ENCODE peak calls at places on chromosomes 1 and 21, in nine cellular contexts. One of them, this sample, is unnamed.

GRCh38 chr1:96538001-96538649 is 183.5 kb upstream of the PTBP2 start:
- DNase-seq in neural crest cell: no peak
- DNase-seq in activated CD4-positive, alpha-beta T cell treated with anti-CD3 and anti-CD28 coated beads for 48 hours: no peak
- DNase-seq in putamen: peak
- DNase-seq in stimulated activated CD4-positive, alpha-beta T cell treated with anti-CD3 and anti-CD28 coated beads, Interleukin-15, amount 100 ng/mL, for 1 hour: no peak
- DNase-seq in CD8-positive, alpha-beta T cell: no peak
- DNase-seq in T-helper 2 cell: no peak
- DNase-seq in right lobe of liver: no peak
- DNase-seq in activated T-helper 9 cell treated with anti-CD3 and anti-CD28 coated beads, Interleukin-2, amount 50 U/mL, for 16 hours: no peak
- DNase-seq in this sample: no peak

GRCh38 chr21:43787180-43787533 is 2.2 kb upstream of the RRP1 start:
- DNase-seq in neural crest cell: no peak
- DNase-seq in activated CD4-positive, alpha-beta T cell treated with anti-CD3 and anti-CD28 coated beads for 48 hours: no peak
- DNase-seq in putamen: no peak
- DNase-seq in stimulated activated CD4-positive, alpha-beta T cell treated with anti-CD3 and anti-CD28 coated beads, Interleukin-15, amount 100 ng/mL, for 1 hour: no peak
- DNase-seq in CD8-positive, alpha-beta T cell: no peak
- DNase-seq in T-helper 2 cell: no peak
- DNase-seq in right lobe of liver: no peak
- DNase-seq in activated T-helper 9 cell treated with anti-CD3 and anti-CD28 coated beads, Interleukin-2, amount 50 U/mL, for 16 hours: no peak
- DNase-seq in this sample: no peak

GRCh38 chr1:224378855-224379631 is 22.4 kb downstream of the CNIH4 start:
- DNase-seq in neural crest cell: no peak
- DNase-seq in activated CD4-positive, alpha-beta T cell treated with anti-CD3 and anti-CD28 coated beads for 48 hours: no peak
- DNase-seq in putamen: no peak
- DNase-seq in stimulated activated CD4-positive, alpha-beta T cell treated with anti-CD3 and anti-CD28 coated beads, Interleukin-15, amount 100 ng/mL, for 1 hour: no peak
- DNase-seq in CD8-positive, alpha-beta T cell: no peak
- DNase-seq in T-helper 2 cell: no peak
- DNase-seq in right lobe of liver: no peak
- DNase-seq in activated T-helper 9 cell treated with anti-CD3 and anti-CD28 coated beads, Interleukin-2, amount 50 U/mL, for 16 hours: no peak
- DNase-seq in this sample: no peak

GRCh38 chr1:213053455-213053854 is 2.4 kb downstream of the RPS6KC1 start:
- DNase-seq in neural crest cell: no peak
- DNase-seq in activated CD4-positive, alpha-beta T cell treated with anti-CD3 and anti-CD28 coated beads for 48 hours: no peak
- DNase-seq in putamen: no peak
- DNase-seq in stimulated activated CD4-positive, alpha-beta T cell treated with anti-CD3 and anti-CD28 coated beads, Interleukin-15, amount 100 ng/mL, for 1 hour: no peak
- DNase-seq in CD8-positive, alpha-beta T cell: no peak
- DNase-seq in T-helper 2 cell: no peak
- DNase-seq in right lobe of liver: no peak
- DNase-seq in activated T-helper 9 cell treated with anti-CD3 and anti-CD28 coated beads, Interleukin-2, amount 50 U/mL, for 16 hours: no peak
- DNase-seq in this sample: no peak

GRCh38 chr1:50060279-50060678 is 36.5 kb upstream of the AGBL4 start:
- DNase-seq in neural crest cell: no peak
- DNase-seq in activated CD4-positive, alpha-beta T cell treated with anti-CD3 and anti-CD28 coated beads for 48 hours: no peak
- DNase-seq in putamen: no peak
- DNase-seq in stimulated activated CD4-positive, alpha-beta T cell treated with anti-CD3 and anti-CD28 coated beads, Interleukin-15, amount 100 ng/mL, for 1 hour: no peak
- DNase-seq in CD8-positive, alpha-beta T cell: no peak
- DNase-seq in T-helper 2 cell: no peak
- DNase-seq in right lobe of liver: no peak
- DNase-seq in activated T-helper 9 cell treated with anti-CD3 and anti-CD28 coated beads, Interleukin-2, amount 50 U/mL, for 16 hours: no peak
- DNase-seq in this sample: peak

GRCh38 chr1:150288822-150289221 is 4.8 kb upstream of the MRPS21 start:
- DNase-seq in neural crest cell: no peak
- DNase-seq in activated CD4-positive, alpha-beta T cell treated with anti-CD3 and anti-CD28 coated beads for 48 hours: no peak
- DNase-seq in putamen: peak
- DNase-seq in stimulated activated CD4-positive, alpha-beta T cell treated with anti-CD3 and anti-CD28 coated beads, Interleukin-15, amount 100 ng/mL, for 1 hour: no peak
- DNase-seq in CD8-positive, alpha-beta T cell: no peak
- DNase-seq in T-helper 2 cell: no peak
- DNase-seq in right lobe of liver: no peak
- DNase-seq in activated T-helper 9 cell treated with anti-CD3 and anti-CD28 coated beads, Interleukin-2, amount 50 U/mL, for 16 hours: no peak
- DNase-seq in this sample: no peak

GRCh38 chr1:53826367-53826766 is 11.7 kb downstream of the NDC1 start:
- DNase-seq in neural crest cell: no peak
- DNase-seq in activated CD4-positive, alpha-beta T cell treated with anti-CD3 and anti-CD28 coated beads for 48 hours: no peak
- DNase-seq in putamen: no peak
- DNase-seq in stimulated activated CD4-positive, alpha-beta T cell treated with anti-CD3 and anti-CD28 coated beads, Interleukin-15, amount 100 ng/mL, for 1 hour: no peak
- DNase-seq in CD8-positive, alpha-beta T cell: no peak
- DNase-seq in T-helper 2 cell: no peak
- DNase-seq in right lobe of liver: no peak
- DNase-seq in activated T-helper 9 cell treated with anti-CD3 and anti-CD28 coated beads, Interleukin-2, amount 50 U/mL, for 16 hours: no peak
- DNase-seq in this sample: no peak

GRCh38 chr1:180912211-180912800 is 391 bp upstream of the KIAA1614 start:
- DNase-seq in neural crest cell: no peak
- DNase-seq in activated CD4-positive, alpha-beta T cell treated with anti-CD3 and anti-CD28 coated beads for 48 hours: no peak
- DNase-seq in putamen: no peak
- DNase-seq in stimulated activated CD4-positive, alpha-beta T cell treated with anti-CD3 and anti-CD28 coated beads, Interleukin-15, amount 100 ng/mL, for 1 hour: no peak
- DNase-seq in CD8-positive, alpha-beta T cell: no peak
- DNase-seq in T-helper 2 cell: no peak
- DNase-seq in right lobe of liver: no peak
- DNase-seq in activated T-helper 9 cell treated with anti-CD3 and anti-CD28 coated beads, Interleukin-2, amount 50 U/mL, for 16 hours: no peak
- DNase-seq in this sample: no peak

GRCh38 chr21:15978158-15978805 is 248.5 kb downstream of the USP25 start:
- DNase-seq in neural crest cell: no peak
- DNase-seq in activated CD4-positive, alpha-beta T cell treated with anti-CD3 and anti-CD28 coated beads for 48 hours: no peak
- DNase-seq in putamen: no peak
- DNase-seq in stimulated activated CD4-positive, alpha-beta T cell treated with anti-CD3 and anti-CD28 coated beads, Interleukin-15, amount 100 ng/mL, for 1 hour: no peak
- DNase-seq in CD8-positive, alpha-beta T cell: no peak
- DNase-seq in T-helper 2 cell: no peak
- DNase-seq in right lobe of liver: no peak
- DNase-seq in activated T-helper 9 cell treated with anti-CD3 and anti-CD28 coated beads, Interleukin-2, amount 50 U/mL, for 16 hours: no peak
- DNase-seq in this sample: no peak

GRCh38 chr1:109272021-109272799 is 10.7 kb downstream of the PSRC1 start:
- DNase-seq in neural crest cell: no peak
- DNase-seq in activated CD4-positive, alpha-beta T cell treated with anti-CD3 and anti-CD28 coated beads for 48 hours: no peak
- DNase-seq in putamen: no peak
- DNase-seq in stimulated activated CD4-positive, alpha-beta T cell treated with anti-CD3 and anti-CD28 coated beads, Interleukin-15, amount 100 ng/mL, for 1 hour: no peak
- DNase-seq in CD8-positive, alpha-beta T cell: no peak
- DNase-seq in T-helper 2 cell: no peak
- DNase-seq in right lobe of liver: no peak
- DNase-seq in activated T-helper 9 cell treated with anti-CD3 and anti-CD28 coated beads, Interleukin-2, amount 50 U/mL, for 16 hours: no peak
- DNase-seq in this sample: no peak

GRCh38 chr1:212070720-212071302 is 35.3 kb downstream of the DTL start:
- DNase-seq in neural crest cell: no peak
- DNase-seq in activated CD4-positive, alpha-beta T cell treated with anti-CD3 and anti-CD28 coated beads for 48 hours: no peak
- DNase-seq in putamen: peak
- DNase-seq in stimulated activated CD4-positive, alpha-beta T cell treated with anti-CD3 and anti-CD28 coated beads, Interleukin-15, amount 100 ng/mL, for 1 hour: no peak
- DNase-seq in CD8-positive, alpha-beta T cell: no peak
- DNase-seq in T-helper 2 cell: peak
- DNase-seq in right lobe of liver: no peak
- DNase-seq in activated T-helper 9 cell treated with anti-CD3 and anti-CD28 coated beads, Interleukin-2, amount 50 U/mL, for 16 hours: no peak
- DNase-seq in this sample: peak

GRCh38 chr1:160647329-160647720 is 481 bp upstream of the SLAMF1 start:
- DNase-seq in neural crest cell: no peak
- DNase-seq in activated CD4-positive, alpha-beta T cell treated with anti-CD3 and anti-CD28 coated beads for 48 hours: no peak
- DNase-seq in putamen: no peak
- DNase-seq in stimulated activated CD4-positive, alpha-beta T cell treated with anti-CD3 and anti-CD28 coated beads, Interleukin-15, amount 100 ng/mL, for 1 hour: no peak
- DNase-seq in CD8-positive, alpha-beta T cell: no peak
- DNase-seq in T-helper 2 cell: no peak
- DNase-seq in right lobe of liver: no peak
- DNase-seq in activated T-helper 9 cell treated with anti-CD3 and anti-CD28 coated beads, Interleukin-2, amount 50 U/mL, for 16 hours: no peak
- DNase-seq in this sample: no peak

GRCh38 chr1:30716646-30717045 is 6.7 kb downstream of the MATN1 start:
- DNase-seq in neural crest cell: no peak
- DNase-seq in activated CD4-positive, alpha-beta T cell treated with anti-CD3 and anti-CD28 coated beads for 48 hours: no peak
- DNase-seq in putamen: no peak
- DNase-seq in stimulated activated CD4-positive, alpha-beta T cell treated with anti-CD3 and anti-CD28 coated beads, Interleukin-15, amount 100 ng/mL, for 1 hour: no peak
- DNase-seq in CD8-positive, alpha-beta T cell: no peak
- DNase-seq in T-helper 2 cell: no peak
- DNase-seq in right lobe of liver: no peak
- DNase-seq in activated T-helper 9 cell treated with anti-CD3 and anti-CD28 coated beads, Interleukin-2, amount 50 U/mL, for 16 hours: no peak
- DNase-seq in this sample: no peak

GRCh38 chr1:154745286-154745731 is 124.8 kb downstream of the KCNN3 start:
- DNase-seq in neural crest cell: no peak
- DNase-seq in activated CD4-positive, alpha-beta T cell treated with anti-CD3 and anti-CD28 coated beads for 48 hours: peak
- DNase-seq in putamen: no peak
- DNase-seq in stimulated activated CD4-positive, alpha-beta T cell treated with anti-CD3 and anti-CD28 coated beads, Interleukin-15, amount 100 ng/mL, for 1 hour: no peak
- DNase-seq in CD8-positive, alpha-beta T cell: no peak
- DNase-seq in T-helper 2 cell: peak
- DNase-seq in right lobe of liver: no peak
- DNase-seq in activated T-helper 9 cell treated with anti-CD3 and anti-CD28 coated beads, Interleukin-2, amount 50 U/mL, for 16 hours: no peak
- DNase-seq in this sample: no peak

GRCh38 chr1:243842978-243843490 is 7.0 kb downstream of the AKT3 start:
- DNase-seq in neural crest cell: no peak
- DNase-seq in activated CD4-positive, alpha-beta T cell treated with anti-CD3 and anti-CD28 coated beads for 48 hours: no peak
- DNase-seq in putamen: peak
- DNase-seq in stimulated activated CD4-positive, alpha-beta T cell treated with anti-CD3 and anti-CD28 coated beads, Interleukin-15, amount 100 ng/mL, for 1 hour: no peak
- DNase-seq in CD8-positive, alpha-beta T cell: peak
- DNase-seq in T-helper 2 cell: peak
- DNase-seq in right lobe of liver: no peak
- DNase-seq in activated T-helper 9 cell treated with anti-CD3 and anti-CD28 coated beads, Interleukin-2, amount 50 U/mL, for 16 hours: no peak
- DNase-seq in this sample: no peak

GRCh38 chr1:1223891-1224290 is 7.9 kb downstream of the SDF4 start:
- DNase-seq in neural crest cell: no peak
- DNase-seq in activated CD4-positive, alpha-beta T cell treated with anti-CD3 and anti-CD28 coated beads for 48 hours: no peak
- DNase-seq in putamen: no peak
- DNase-seq in stimulated activated CD4-positive, alpha-beta T cell treated with anti-CD3 and anti-CD28 coated beads, Interleukin-15, amount 100 ng/mL, for 1 hour: no peak
- DNase-seq in CD8-positive, alpha-beta T cell: no peak
- DNase-seq in T-helper 2 cell: no peak
- DNase-seq in right lobe of liver: no peak
- DNase-seq in activated T-helper 9 cell treated with anti-CD3 and anti-CD28 coated beads, Interleukin-2, amount 50 U/mL, for 16 hours: no peak
- DNase-seq in this sample: no peak

GRCh38 chr21:36545776-36546511 is 66.0 kb upstream of the CLDN14 start:
- DNase-seq in neural crest cell: no peak
- DNase-seq in activated CD4-positive, alpha-beta T cell treated with anti-CD3 and anti-CD28 coated beads for 48 hours: no peak
- DNase-seq in putamen: no peak
- DNase-seq in stimulated activated CD4-positive, alpha-beta T cell treated with anti-CD3 and anti-CD28 coated beads, Interleukin-15, amount 100 ng/mL, for 1 hour: no peak
- DNase-seq in CD8-positive, alpha-beta T cell: no peak
- DNase-seq in T-helper 2 cell: no peak
- DNase-seq in right lobe of liver: peak
- DNase-seq in activated T-helper 9 cell treated with anti-CD3 and anti-CD28 coated beads, Interleukin-2, amount 50 U/mL, for 16 hours: no peak
- DNase-seq in this sample: no peak

GRCh38 chr1:22326931-22327330 is 124.7 kb upstream of the ZBTB40 start:
- DNase-seq in neural crest cell: no peak
- DNase-seq in activated CD4-positive, alpha-beta T cell treated with anti-CD3 and anti-CD28 coated beads for 48 hours: no peak
- DNase-seq in putamen: no peak
- DNase-seq in stimulated activated CD4-positive, alpha-beta T cell treated with anti-CD3 and anti-CD28 coated beads, Interleukin-15, amount 100 ng/mL, for 1 hour: no peak
- DNase-seq in CD8-positive, alpha-beta T cell: no peak
- DNase-seq in T-helper 2 cell: no peak
- DNase-seq in right lobe of liver: no peak
- DNase-seq in activated T-helper 9 cell treated with anti-CD3 and anti-CD28 coated beads, Interleukin-2, amount 50 U/mL, for 16 hours: no peak
- DNase-seq in this sample: no peak

GRCh38 chr1:38502772-38503171 is 356.8 kb downstream of the RRAGC start:
- DNase-seq in neural crest cell: peak
- DNase-seq in activated CD4-positive, alpha-beta T cell treated with anti-CD3 and anti-CD28 coated beads for 48 hours: peak
- DNase-seq in putamen: no peak
- DNase-seq in stimulated activated CD4-positive, alpha-beta T cell treated with anti-CD3 and anti-CD28 coated beads, Interleukin-15, amount 100 ng/mL, for 1 hour: no peak
- DNase-seq in CD8-positive, alpha-beta T cell: no peak
- DNase-seq in T-helper 2 cell: no peak
- DNase-seq in right lobe of liver: no peak
- DNase-seq in activated T-helper 9 cell treated with anti-CD3 and anti-CD28 coated beads, Interleukin-2, amount 50 U/mL, for 16 hours: no peak
- DNase-seq in this sample: no peak

GRCh38 chr1:27772071-27772470 is 948 bp upstream of the STX12 start:
- DNase-seq in neural crest cell: no peak
- DNase-seq in activated CD4-positive, alpha-beta T cell treated with anti-CD3 and anti-CD28 coated beads for 48 hours: no peak
- DNase-seq in putamen: peak
- DNase-seq in stimulated activated CD4-positive, alpha-beta T cell treated with anti-CD3 and anti-CD28 coated beads, Interleukin-15, amount 100 ng/mL, for 1 hour: no peak
- DNase-seq in CD8-positive, alpha-beta T cell: no peak
- DNase-seq in T-helper 2 cell: no peak
- DNase-seq in right lobe of liver: no peak
- DNase-seq in activated T-helper 9 cell treated with anti-CD3 and anti-CD28 coated beads, Interleukin-2, amount 50 U/mL, for 16 hours: no peak
- DNase-seq in this sample: no peak

GRCh38 chr1:186680031-186681012 is at the start of gene PTGS2:
- DNase-seq in neural crest cell: peak
- DNase-seq in activated CD4-positive, alpha-beta T cell treated with anti-CD3 and anti-CD28 coated beads for 48 hours: peak
- DNase-seq in putamen: peak
- DNase-seq in stimulated activated CD4-positive, alpha-beta T cell treated with anti-CD3 and anti-CD28 coated beads, Interleukin-15, amount 100 ng/mL, for 1 hour: no peak
- DNase-seq in CD8-positive, alpha-beta T cell: no peak
- DNase-seq in T-helper 2 cell: peak
- DNase-seq in right lobe of liver: peak
- DNase-seq in activated T-helper 9 cell treated with anti-CD3 and anti-CD28 coated beads, Interleukin-2, amount 50 U/mL, for 16 hours: no peak
- DNase-seq in this sample: peak

GRCh38 chr1:66527688-66528087 is 6.3 kb upstream of the SGIP1 start:
- DNase-seq in neural crest cell: no peak
- DNase-seq in activated CD4-positive, alpha-beta T cell treated with anti-CD3 and anti-CD28 coated beads for 48 hours: no peak
- DNase-seq in putamen: no peak
- DNase-seq in stimulated activated CD4-positive, alpha-beta T cell treated with anti-CD3 and anti-CD28 coated beads, Interleukin-15, amount 100 ng/mL, for 1 hour: no peak
- DNase-seq in CD8-positive, alpha-beta T cell: no peak
- DNase-seq in T-helper 2 cell: no peak
- DNase-seq in right lobe of liver: no peak
- DNase-seq in activated T-helper 9 cell treated with anti-CD3 and anti-CD28 coated beads, Interleukin-2, amount 50 U/mL, for 16 hours: no peak
- DNase-seq in this sample: no peak

GRCh38 chr1:198151688-198152087 is 5.1 kb upstream of the NEK7 start:
- DNase-seq in neural crest cell: no peak
- DNase-seq in activated CD4-positive, alpha-beta T cell treated with anti-CD3 and anti-CD28 coated beads for 48 hours: no peak
- DNase-seq in putamen: no peak
- DNase-seq in stimulated activated CD4-positive, alpha-beta T cell treated with anti-CD3 and anti-CD28 coated beads, Interleukin-15, amount 100 ng/mL, for 1 hour: no peak
- DNase-seq in CD8-positive, alpha-beta T cell: no peak
- DNase-seq in T-helper 2 cell: no peak
- DNase-seq in right lobe of liver: no peak
- DNase-seq in activated T-helper 9 cell treated with anti-CD3 and anti-CD28 coated beads, Interleukin-2, amount 50 U/mL, for 16 hours: no peak
- DNase-seq in this sample: no peak

GRCh38 chr1:57319165-57319564 is 104.7 kb downstream of the DAB1 start:
- DNase-seq in neural crest cell: no peak
- DNase-seq in activated CD4-positive, alpha-beta T cell treated with anti-CD3 and anti-CD28 coated beads for 48 hours: no peak
- DNase-seq in putamen: no peak
- DNase-seq in stimulated activated CD4-positive, alpha-beta T cell treated with anti-CD3 and anti-CD28 coated beads, Interleukin-15, amount 100 ng/mL, for 1 hour: no peak
- DNase-seq in CD8-positive, alpha-beta T cell: no peak
- DNase-seq in T-helper 2 cell: peak
- DNase-seq in right lobe of liver: no peak
- DNase-seq in activated T-helper 9 cell treated with anti-CD3 and anti-CD28 coated beads, Interleukin-2, amount 50 U/mL, for 16 hours: no peak
- DNase-seq in this sample: no peak

GRCh38 chr1:172638885-172639831 is 19.7 kb upstream of the FASLG start:
- DNase-seq in neural crest cell: no peak
- DNase-seq in activated CD4-positive, alpha-beta T cell treated with anti-CD3 and anti-CD28 coated beads for 48 hours: peak
- DNase-seq in putamen: no peak
- DNase-seq in stimulated activated CD4-positive, alpha-beta T cell treated with anti-CD3 and anti-CD28 coated beads, Interleukin-15, amount 100 ng/mL, for 1 hour: peak
- DNase-seq in CD8-positive, alpha-beta T cell: peak
- DNase-seq in T-helper 2 cell: peak
- DNase-seq in right lobe of liver: no peak
- DNase-seq in activated T-helper 9 cell treated with anti-CD3 and anti-CD28 coated beads, Interleukin-2, amount 50 U/mL, for 16 hours: peak
- DNase-seq in this sample: no peak

GRCh38 chr1:112196731-112197130 is 199.3 kb upstream of the CTTNBP2NL start:
- DNase-seq in neural crest cell: no peak
- DNase-seq in activated CD4-positive, alpha-beta T cell treated with anti-CD3 and anti-CD28 coated beads for 48 hours: no peak
- DNase-seq in putamen: no peak
- DNase-seq in stimulated activated CD4-positive, alpha-beta T cell treated with anti-CD3 and anti-CD28 coated beads, Interleukin-15, amount 100 ng/mL, for 1 hour: no peak
- DNase-seq in CD8-positive, alpha-beta T cell: no peak
- DNase-seq in T-helper 2 cell: no peak
- DNase-seq in right lobe of liver: no peak
- DNase-seq in activated T-helper 9 cell treated with anti-CD3 and anti-CD28 coated beads, Interleukin-2, amount 50 U/mL, for 16 hours: no peak
- DNase-seq in this sample: no peak

GRCh38 chr21:45613881-45614280 is 29.6 kb upstream of the PCBP3 start:
- DNase-seq in neural crest cell: no peak
- DNase-seq in activated CD4-positive, alpha-beta T cell treated with anti-CD3 and anti-CD28 coated beads for 48 hours: no peak
- DNase-seq in putamen: no peak
- DNase-seq in stimulated activated CD4-positive, alpha-beta T cell treated with anti-CD3 and anti-CD28 coated beads, Interleukin-15, amount 100 ng/mL, for 1 hour: no peak
- DNase-seq in CD8-positive, alpha-beta T cell: peak
- DNase-seq in T-helper 2 cell: no peak
- DNase-seq in right lobe of liver: no peak
- DNase-seq in activated T-helper 9 cell treated with anti-CD3 and anti-CD28 coated beads, Interleukin-2, amount 50 U/mL, for 16 hours: no peak
- DNase-seq in this sample: no peak

GRCh38 chr21:25188639-25189038 is 418.6 kb downstream of the MRPL39 start:
- DNase-seq in neural crest cell: no peak
- DNase-seq in activated CD4-positive, alpha-beta T cell treated with anti-CD3 and anti-CD28 coated beads for 48 hours: peak
- DNase-seq in putamen: no peak
- DNase-seq in stimulated activated CD4-positive, alpha-beta T cell treated with anti-CD3 and anti-CD28 coated beads, Interleukin-15, amount 100 ng/mL, for 1 hour: no peak
- DNase-seq in CD8-positive, alpha-beta T cell: no peak
- DNase-seq in T-helper 2 cell: no peak
- DNase-seq in right lobe of liver: no peak
- DNase-seq in activated T-helper 9 cell treated with anti-CD3 and anti-CD28 coated beads, Interleukin-2, amount 50 U/mL, for 16 hours: no peak
- DNase-seq in this sample: no peak

GRCh38 chr21:45570826-45571601 is 28.8 kb upstream of the SLC19A1 start:
- DNase-seq in neural crest cell: no peak
- DNase-seq in activated CD4-positive, alpha-beta T cell treated with anti-CD3 and anti-CD28 coated beads for 48 hours: no peak
- DNase-seq in putamen: no peak
- DNase-seq in stimulated activated CD4-positive, alpha-beta T cell treated with anti-CD3 and anti-CD28 coated beads, Interleukin-15, amount 100 ng/mL, for 1 hour: no peak
- DNase-seq in CD8-positive, alpha-beta T cell: no peak
- DNase-seq in T-helper 2 cell: no peak
- DNase-seq in right lobe of liver: no peak
- DNase-seq in activated T-helper 9 cell treated with anti-CD3 and anti-CD28 coated beads, Interleukin-2, amount 50 U/mL, for 16 hours: no peak
- DNase-seq in this sample: no peak

GRCh38 chr1:31912839-31913239 is 25.3 kb downstream of the PTP4A2 start:
- DNase-seq in neural crest cell: no peak
- DNase-seq in activated CD4-positive, alpha-beta T cell treated with anti-CD3 and anti-CD28 coated beads for 48 hours: no peak
- DNase-seq in putamen: no peak
- DNase-seq in stimulated activated CD4-positive, alpha-beta T cell treated with anti-CD3 and anti-CD28 coated beads, Interleukin-15, amount 100 ng/mL, for 1 hour: no peak
- DNase-seq in CD8-positive, alpha-beta T cell: no peak
- DNase-seq in T-helper 2 cell: peak
- DNase-seq in right lobe of liver: no peak
- DNase-seq in activated T-helper 9 cell treated with anti-CD3 and anti-CD28 coated beads, Interleukin-2, amount 50 U/mL, for 16 hours: no peak
- DNase-seq in this sample: peak

GRCh38 chr1:200226969-200227303 is 182.9 kb downstream of the ZNF281 start:
- DNase-seq in neural crest cell: no peak
- DNase-seq in activated CD4-positive, alpha-beta T cell treated with anti-CD3 and anti-CD28 coated beads for 48 hours: no peak
- DNase-seq in putamen: no peak
- DNase-seq in stimulated activated CD4-positive, alpha-beta T cell treated with anti-CD3 and anti-CD28 coated beads, Interleukin-15, amount 100 ng/mL, for 1 hour: no peak
- DNase-seq in CD8-positive, alpha-beta T cell: no peak
- DNase-seq in T-helper 2 cell: no peak
- DNase-seq in right lobe of liver: no peak
- DNase-seq in activated T-helper 9 cell treated with anti-CD3 and anti-CD28 coated beads, Interleukin-2, amount 50 U/mL, for 16 hours: no peak
- DNase-seq in this sample: no peak

This sample was measured in NCI-H774.